ENCODE peak calls at places on chromosomes 5 and 9, in seven cellular contexts. X is mesothelial cell of epicardium; P is AG04450; M is activated T-cell treated with anti-CD3 and anti-CD28 coated beads for 48 hours; J is activated CD4-positive, CD25-positive, alpha-beta regulatory T cell; B is astrocyte of the spinal cord; A is Kasumi-1. D is an unnamed sample.

GRCh38 chr5:87762631-87763030 is 349.9 kb upstream of the CCNH start:
- DNase-seq in A (no peak), J (no peak), X (no peak), B (no peak), M (no peak), P (no peak), D (no peak)

GRCh38 chr9:14165376-14166035 is 148.4 kb downstream of the NFIB start:
- DNase-seq in P (no peak), X (no peak), A (no peak), B (no peak), J (no peak), M (no peak), D (peak; percentile 15)

GRCh38 chr9:82555408-82555807 is 507.5 kb downstream of the RASEF start:
- DNase-seq in B (no peak), P (no peak), J (no peak), X (no peak), A (no peak), M (no peak), D (no peak)

GRCh38 chr5:177437623-177438022 is 9.0 kb upstream of the PRR7 start:
- DNase-seq in M (no peak), A (no peak), B (no peak), X (no peak), P (no peak), J (no peak), D (no peak)

GRCh38 chr9:12846035-12846434 is 71.2 kb downstream of the LURAP1L start:
- DNase-seq in B (no peak), M (no peak), A (no peak), P (no peak), X (no peak), J (no peak), D (no peak)

GRCh38 chr5:17838506-17838905 is 204.2 kb downstream of the TAF11L14 start:
- DNase-seq in A (no peak), J (no peak), P (no peak), X (no peak), M (no peak), B (no peak), D (no peak)

GRCh38 chr9:34990908-34991832 is 1.6 kb downstream of the DNAJB5 start:
- DNase-seq in P (no peak), M (no peak), X (no peak), J (no peak), B (no peak), A (no peak), D (no peak)

GRCh38 chr5:128546658-128547281 is 8.7 kb upstream of the FBN2 start:
- DNase-seq in A (no peak), M (no peak), B (no peak), J (no peak), X (no peak), P (no peak), D (no peak)

GRCh38 chr5:80225954-80226353 is 29.9 kb downstream of the SERINC5 start:
- DNase-seq in X (no peak), M (no peak), J (no peak), A (no peak), B (no peak), P (no peak), D (no peak)

D was measured in SHP77.